ENCODE peak calls at places on chromosomes 12 and 14, in seven cellular contexts. Y is cardiac fibroblast; W is activated CD4-positive, alpha-beta T cell treated with anti-CD3 and anti-CD28 coated beads, Interleukin-2, amount 50 U/mL, for 4 hours; B is EL; G is activated naive CD4-positive, alpha-beta T cell; C is erythroblast; Z is GM12892. D is an unnamed sample.

GRCh38 chr14:87797001-87797400 is 196.0 kb downstream of the GALC start:
- DNase-seq in G (no peak), C (no peak), B (no peak), Z (no peak), Y (no peak), W (no peak), D (no peak)

GRCh38 chr12:113299619-113300237 is 35.2 kb downstream of the SLC8B1 start:
- DNase-seq in W (no peak), G (no peak), Z (no peak), C (peak; percentile 25), Y (peak; percentile 84), B (peak; percentile 87), D (peak; percentile 39)

GRCh38 chr14:61101803-61102548 is 120.9 kb downstream of the SLC38A6 start:
- DNase-seq in Z (no peak), B (no peak), C (no peak), G (no peak), Y (peak; percentile 88), W (no peak), D (no peak)

GRCh38 chr12:65529771-65530435 is 251.4 kb downstream of the MSRB3 start:
- DNase-seq in Y (no peak), G (no peak), B (no peak), Z (no peak), W (no peak), C (no peak), D (no peak)

GRCh38 chr14:32662234-32662633 is 276.4 kb upstream of the NPAS3 start:
- DNase-seq in C (no peak), W (no peak), B (peak; percentile 23), Y (no peak), G (no peak), Z (no peak), D (no peak)

GRCh38 chr14:65408113-65408512 is 4.4 kb upstream of the FUT8 start:
- DNase-seq in Z (no peak), B (no peak), C (no peak), Y (no peak), W (no peak), G (no peak), D (no peak)

GRCh38 chr14:96117101-96117897 is 78.1 kb downstream of the C14orf132 start:
- DNase-seq in G (no peak), B (no peak), Y (no peak), Z (no peak), W (no peak), C (no peak), D (no peak)

GRCh38 chr12:21276826-21277225 is 57.9 kb downstream of the SLCO1A2 start:
- DNase-seq in B (peak; percentile 6), Z (no peak), C (no peak), G (no peak), W (no peak), Y (no peak), D (no peak)

GRCh38 chr12:109625131-109625559 is 51.6 kb downstream of the MVK start:
- DNase-seq in G (no peak), Z (no peak), W (no peak), B (peak; percentile 63), C (no peak), Y (peak; percentile 13), D (no peak)

GRCh38 chr12:25655702-25656101 is 102.6 kb upstream of the LMNTD1 start:
- DNase-seq in C (no peak), G (no peak), Y (no peak), Z (no peak), B (no peak), W (no peak), D (no peak)

GRCh38 chr12:123232472-123232806 is 502 bp downstream of the MPHOSPH9 start:
- DNase-seq in B (no peak), W (no peak), C (no peak), G (no peak), Z (no peak), Y (no peak), D (no peak)